ENCODE peak calls at places on chromosome 1, in five cellular contexts. U is cardiac muscle cell; F is activated naive CD8-positive, alpha-beta T cell treated with anti-CD3 and anti-CD28 coated beads, Interleukin-2, amount 50 U/mL, for 24 hours; J is stimulated activated CD8-positive, alpha-beta memory T cell treated with anti-CD3 and anti-CD28 coated beads, Interleukin-4, amount 100 ng/mL, for 24 hours; S is AG10803. T is an unnamed sample.

GRCh38 chr1:174222166-174222949 is 63.0 kb downstream of the RABGAP1L start:
- DNase-seq in J (no peak), U (no peak), S (peak; percentile 77), F (no peak), T (peak; percentile 93)

GRCh38 chr1:211478801-211479619 is 13.0 kb downstream of the RD3 start:
- DNase-seq in U (no peak), J (no peak), F (no peak), S (no peak), T (no peak)

GRCh38 chr1:203368624-203369451 is 17.9 kb upstream of the FMOD start:
- DNase-seq in U (no peak), S (peak; percentile 96), J (no peak), F (no peak), T (peak; percentile 59)

GRCh38 chr1:32960819-32961355 is 3.7 kb downstream of the RNF19B start:
- DNase-seq in U (no peak), J (no peak), F (no peak), S (no peak), T (no peak)

GRCh38 chr1:94004924-94005323 is 95.7 kb upstream of the GCLM start:
- DNase-seq in F (no peak), U (no peak), S (no peak), J (no peak), T (no peak)

GRCh38 chr1:235297579-235297978 is 30.4 kb downstream of the ARID4B start:
- DNase-seq in F (no peak), J (no peak), U (no peak), S (no peak), T (no peak)

GRCh38 chr1:55827350-55827749 is 612.2 kb upstream of the USP24 start:
- DNase-seq in S (peak; percentile 98), J (no peak), F (no peak), U (no peak), T (no peak)

GRCh38 chr1:151716771-151717631 is at the start of gene CELF3:
- DNase-seq in J (no peak), U (peak; percentile 59), F (peak; percentile 12), S (no peak), T (peak; percentile 100)

GRCh38 chr1:7470904-7471638 is 300.0 kb upstream of the VAMP3 start:
- DNase-seq in U (no peak), J (no peak), F (no peak), S (peak; percentile 98), T (no peak)

GRCh38 chr1:168752171-168752570 is 23.2 kb upstream of the DPT start:
- DNase-seq in S (no peak), U (no peak), F (no peak), J (no peak), T (no peak)

GRCh38 chr1:232704694-232705680 is 75.1 kb upstream of the SIPA1L2 start:
- DNase-seq in U (no peak), J (no peak), S (peak; percentile 86), F (no peak), T (no peak)

GRCh38 chr1:23451452-23451851 is 26.9 kb upstream of the TCEA3 start:
- DNase-seq in F (no peak), S (peak; percentile 34), U (no peak), J (no peak), T (no peak)

GRCh38 chr1:107139833-107140702 is 771 bp upstream of the NTNG1 start:
- DNase-seq in S (peak; percentile 71), U (peak; percentile 53), F (peak; percentile 17), J (no peak), T (peak; percentile 33)

GRCh38 chr1:101122452-101123166 is 97.0 kb upstream of the DPH5 start:
- DNase-seq in S (no peak), F (no peak), U (no peak), J (no peak), T (no peak)

GRCh38 chr1:86704972-86705632 is 726 bp downstream of the SH3GLB1 start:
- DNase-seq in S (peak; percentile 65), U (peak; percentile 61), J (peak; percentile 11), F (peak; percentile 44), T (peak; percentile 75)

GRCh38 chr1:44934786-44935185 is 51.6 kb downstream of the EIF2B3 start:
- DNase-seq in J (no peak), U (no peak), S (no peak), F (no peak), T (peak; percentile 95)

GRCh38 chr1:34865981-34866761 is 6.6 kb upstream of the SMIM12 start:
- DNase-seq in S (peak; percentile 57), F (peak; percentile 97), U (peak; percentile 80), J (peak; percentile 86), T (peak; percentile 32)

GRCh38 chr1:47569681-47570470 is 132.0 kb downstream of the FOXD2 start:
- DNase-seq in J (no peak), F (no peak), S (peak; percentile 93), U (peak; percentile 74), T (no peak)

GRCh38 chr1:26336477-26337205 is 17.3 kb downstream of the CRYBG2 start:
- DNase-seq in U (peak; percentile 76), F (peak; percentile 85), J (peak; percentile 76), S (no peak), T (peak; percentile 82)

GRCh38 chr1:184163674-184164470 is 112.3 kb downstream of the TSEN15 start:
- DNase-seq in S (peak; percentile 85), U (no peak), J (no peak), F (no peak), T (peak; percentile 40)

GRCh38 chr1:32540589-32540988 is 1.4 kb downstream of the ZBTB8A start:
- DNase-seq in S (no peak), U (peak; percentile 18), J (no peak), F (no peak), T (peak; percentile 41)

GRCh38 chr1:41660570-41661427 is 176.3 kb upstream of the EDN2 start:
- DNase-seq in S (no peak), F (no peak), U (no peak), J (no peak), T (no peak)

GRCh38 chr1:78715181-78715661 is 65.6 kb downstream of the IFI44 start:
- DNase-seq in J (no peak), S (peak; percentile 74), F (no peak), U (no peak), T (no peak)

GRCh38 chr1:168960595-168960994 is 145.9 kb upstream of the ATP1B1 start:
- DNase-seq in S (no peak), F (no peak), J (no peak), U (no peak), T (no peak)

GRCh38 chr1:32897082-32898049 is 3.8 kb downstream of the TMEM54 start:
- DNase-seq in J (no peak), S (no peak), F (no peak), U (no peak), T (no peak)

GRCh38 chr1:206067486-206068302 is 14.7 kb downstream of the RHEX start:
- DNase-seq in J (no peak), U (peak; percentile 81), F (no peak), S (no peak), T (no peak)

GRCh38 chr1:74822851-74823443 is 90.0 kb downstream of the TYW3 start:
- DNase-seq in J (no peak), U (no peak), S (peak; percentile 9), F (no peak), T (no peak)

GRCh38 chr1:155127105-155127671 is 488 bp upstream of the EFNA1 start:
- DNase-seq in S (peak; percentile 16), F (no peak), J (no peak), U (peak; percentile 50), T (peak; percentile 71)

GRCh38 chr1:20178634-20179368 is 7.1 kb upstream of the UBXN10 start:
- DNase-seq in S (no peak), J (no peak), F (no peak), U (no peak), T (no peak)

GRCh38 chr1:25012966-25013962 is 83.2 kb upstream of the RUNX3 start:
- DNase-seq in S (no peak), U (no peak), J (no peak), F (no peak), T (no peak)

GRCh38 chr1:1270813-1271212 is 2.8 kb downstream of the UBE2J2 start:
- DNase-seq in U (no peak), S (peak; percentile 61), J (no peak), F (no peak), T (no peak)

GRCh38 chr1:3658231-3658615 is 5.9 kb downstream of the TP73 start:
- DNase-seq in F (no peak), U (no peak), S (no peak), J (no peak), T (no peak)

GRCh38 chr1:39508857-39509305 is 17.4 kb downstream of the BMP8A start:
- DNase-seq in J (no peak), F (no peak), U (no peak), S (peak; percentile 40), T (no peak)

GRCh38 chr1:183301239-183301638 is 115.2 kb downstream of the LAMC2 start:
- DNase-seq in J (no peak), U (no peak), F (no peak), S (peak; percentile 26), T (no peak)

GRCh38 chr1:167683226-167683625 is 38.6 kb upstream of the MPZL1 start:
- DNase-seq in F (no peak), U (no peak), S (no peak), J (no peak), T (no peak)

GRCh38 chr1:223695941-223696340 is 16.4 kb upstream of the CAPN2 start:
- DNase-seq in U (no peak), F (no peak), S (no peak), J (no peak), T (peak; percentile 34)